ENCODE peak calls at places on chromosome 16, in five cellular contexts. One of them, this sample, is unnamed.

GRCh38 chr16:82900611-82901010 is 273.8 kb downstream of the CDH13 start:
- DNase-seq in kidney epithelial cell: no peak
- DNase-seq in CD8-positive, alpha-beta T cell: no peak
- DNase-seq in pancreas: no peak
- DNase-seq in fibroblast of lung: peak; percentile 17
- DNase-seq in this sample: no peak

GRCh38 chr16:8958344-8958808 is 5.3 kb downstream of the USP7 start:
- DNase-seq in kidney epithelial cell: no peak
- DNase-seq in CD8-positive, alpha-beta T cell: peak; percentile 17
- DNase-seq in pancreas: no peak
- DNase-seq in fibroblast of lung: peak; percentile 75
- DNase-seq in this sample: peak; percentile 39

GRCh38 chr16:87956771-87957279 is 5.6 kb downstream of the BANP start:
- DNase-seq in kidney epithelial cell: no peak
- DNase-seq in CD8-positive, alpha-beta T cell: no peak
- DNase-seq in pancreas: no peak
- DNase-seq in fibroblast of lung: peak; percentile 66
- DNase-seq in this sample: no peak

GRCh38 chr16:66740010-66740409 is 11.4 kb downstream of the DYNC1LI2 start:
- DNase-seq in kidney epithelial cell: no peak
- DNase-seq in CD8-positive, alpha-beta T cell: peak; percentile 35
- DNase-seq in pancreas: no peak
- DNase-seq in fibroblast of lung: no peak
- DNase-seq in this sample: no peak

GRCh38 chr16:86019446-86020047 is 120.6 kb downstream of the IRF8 start:
- DNase-seq in kidney epithelial cell: no peak
- DNase-seq in CD8-positive, alpha-beta T cell: no peak
- DNase-seq in pancreas: no peak
- DNase-seq in fibroblast of lung: no peak
- DNase-seq in this sample: no peak

GRCh38 chr16:12819126-12820117 is 15.7 kb upstream of the CPPED1 start:
- DNase-seq in kidney epithelial cell: no peak
- DNase-seq in CD8-positive, alpha-beta T cell: peak; percentile 76
- DNase-seq in pancreas: peak; percentile 76
- DNase-seq in fibroblast of lung: peak; percentile 20
- DNase-seq in this sample: no peak

GRCh38 chr16:11799509-11800384 is 2.7 kb upstream of the ZC3H7A start:
- DNase-seq in kidney epithelial cell: no peak
- DNase-seq in CD8-positive, alpha-beta T cell: no peak
- DNase-seq in pancreas: peak; percentile 21
- DNase-seq in fibroblast of lung: no peak
- DNase-seq in this sample: no peak

GRCh38 chr16:86899757-86900156 is 321.4 kb downstream of the FOXL1 start:
- DNase-seq in kidney epithelial cell: no peak
- DNase-seq in CD8-positive, alpha-beta T cell: no peak
- DNase-seq in pancreas: no peak
- DNase-seq in fibroblast of lung: peak; percentile 74
- DNase-seq in this sample: no peak

GRCh38 chr16:80691111-80691761 is 113.2 kb downstream of the CDYL2 start:
- DNase-seq in kidney epithelial cell: no peak
- DNase-seq in CD8-positive, alpha-beta T cell: no peak
- DNase-seq in pancreas: no peak
- DNase-seq in fibroblast of lung: peak; percentile 44
- DNase-seq in this sample: no peak

GRCh38 chr16:78385406-78385805 is 286.0 kb downstream of the WWOX start:
- DNase-seq in kidney epithelial cell: no peak
- DNase-seq in CD8-positive, alpha-beta T cell: no peak
- DNase-seq in pancreas: no peak
- DNase-seq in fibroblast of lung: no peak
- DNase-seq in this sample: no peak

GRCh38 chr16:20931066-20931465 is 30.5 kb downstream of the LYRM1 start:
- DNase-seq in kidney epithelial cell: no peak
- DNase-seq in CD8-positive, alpha-beta T cell: no peak
- DNase-seq in pancreas: no peak
- DNase-seq in fibroblast of lung: peak; percentile 54
- DNase-seq in this sample: no peak

GRCh38 chr16:35195173-35195863 is 1735.9 kb downstream of the TP53TG3F start:
- DNase-seq in kidney epithelial cell: no peak
- DNase-seq in CD8-positive, alpha-beta T cell: no peak
- DNase-seq in pancreas: no peak
- DNase-seq in fibroblast of lung: no peak
- DNase-seq in this sample: no peak

GRCh38 chr16:87924041-87924851 is 12.1 kb downstream of the CA5A start:
- DNase-seq in kidney epithelial cell: peak; percentile 45
- DNase-seq in CD8-positive, alpha-beta T cell: no peak
- DNase-seq in pancreas: no peak
- DNase-seq in fibroblast of lung: no peak
- DNase-seq in this sample: no peak

GRCh38 chr16:61887903-61888302 is 148.3 kb downstream of the CDH8 start:
- DNase-seq in kidney epithelial cell: peak; percentile 5
- DNase-seq in CD8-positive, alpha-beta T cell: no peak
- DNase-seq in pancreas: no peak
- DNase-seq in fibroblast of lung: peak; percentile 74
- DNase-seq in this sample: no peak

GRCh38 chr16:57383276-57384247 is 11.3 kb downstream of the CX3CL1 start:
- DNase-seq in kidney epithelial cell: no peak
- DNase-seq in CD8-positive, alpha-beta T cell: no peak
- DNase-seq in pancreas: no peak
- DNase-seq in fibroblast of lung: peak; percentile 77
- DNase-seq in this sample: no peak

GRCh38 chr16:72859581-72859980 is 188.3 kb downstream of the ZFHX3 start:
- DNase-seq in kidney epithelial cell: no peak
- DNase-seq in CD8-positive, alpha-beta T cell: no peak
- DNase-seq in pancreas: no peak
- DNase-seq in fibroblast of lung: no peak
- DNase-seq in this sample: no peak

GRCh38 chr16:87461466-87461975 is 31.3 kb downstream of the ZCCHC14 start:
- DNase-seq in kidney epithelial cell: peak; percentile 82
- DNase-seq in CD8-positive, alpha-beta T cell: no peak
- DNase-seq in pancreas: peak; percentile 88
- DNase-seq in fibroblast of lung: peak; percentile 33
- DNase-seq in this sample: no peak

GRCh38 chr16:30124985-30125379 is 2.0 kb upstream of the MAPK3 start:
- DNase-seq in kidney epithelial cell: no peak
- DNase-seq in CD8-positive, alpha-beta T cell: no peak
- DNase-seq in pancreas: no peak
- DNase-seq in fibroblast of lung: no peak
- DNase-seq in this sample: no peak

GRCh38 chr16:73125860-73126259 is 77.9 kb upstream of the ZFHX3 start:
- DNase-seq in kidney epithelial cell: no peak
- DNase-seq in CD8-positive, alpha-beta T cell: no peak
- DNase-seq in pancreas: no peak
- DNase-seq in fibroblast of lung: peak; percentile 71
- DNase-seq in this sample: peak; percentile 31

GRCh38 chr16:72945611-72946010 is 102.3 kb downstream of the ZFHX3 start:
- DNase-seq in kidney epithelial cell: no peak
- DNase-seq in CD8-positive, alpha-beta T cell: no peak
- DNase-seq in pancreas: no peak
- DNase-seq in fibroblast of lung: no peak
- DNase-seq in this sample: no peak

GRCh38 chr16:3745751-3746355 is 28.5 kb upstream of the TRAP1 start:
- DNase-seq in kidney epithelial cell: no peak
- DNase-seq in CD8-positive, alpha-beta T cell: no peak
- DNase-seq in pancreas: no peak
- DNase-seq in fibroblast of lung: peak; percentile 80
- DNase-seq in this sample: no peak

GRCh38 chr16:80924372-80924978 is 82.2 kb downstream of the CMC2 start:
- DNase-seq in kidney epithelial cell: no peak
- DNase-seq in CD8-positive, alpha-beta T cell: peak; percentile 25
- DNase-seq in pancreas: peak; percentile 73
- DNase-seq in fibroblast of lung: peak; percentile 34
- DNase-seq in this sample: no peak

GRCh38 chr16:86050591-86051375 is 151.8 kb downstream of the IRF8 start:
- DNase-seq in kidney epithelial cell: no peak
- DNase-seq in CD8-positive, alpha-beta T cell: no peak
- DNase-seq in pancreas: peak; percentile 19
- DNase-seq in fibroblast of lung: no peak
- DNase-seq in this sample: no peak

GRCh38 chr16:51982715-51983680 is 563.9 kb downstream of the TOX3 start:
- DNase-seq in kidney epithelial cell: peak; percentile 26
- DNase-seq in CD8-positive, alpha-beta T cell: no peak
- DNase-seq in pancreas: no peak
- DNase-seq in fibroblast of lung: peak; percentile 56
- DNase-seq in this sample: no peak

GRCh38 chr16:4176794-4177438 is 60.7 kb upstream of the ADCY9 start:
- DNase-seq in kidney epithelial cell: peak; percentile 29
- DNase-seq in CD8-positive, alpha-beta T cell: no peak
- DNase-seq in pancreas: no peak
- DNase-seq in fibroblast of lung: peak; percentile 70
- DNase-seq in this sample: no peak

GRCh38 chr16:58299757-58300349 is 5.0 kb upstream of the PRSS54 start:
- DNase-seq in kidney epithelial cell: no peak
- DNase-seq in CD8-positive, alpha-beta T cell: peak; percentile 11
- DNase-seq in pancreas: no peak
- DNase-seq in fibroblast of lung: peak; percentile 1
- DNase-seq in this sample: no peak

GRCh38 chr16:77037696-77038347 is 153.2 kb upstream of the MON1B start:
- DNase-seq in kidney epithelial cell: no peak
- DNase-seq in CD8-positive, alpha-beta T cell: no peak
- DNase-seq in pancreas: no peak
- DNase-seq in fibroblast of lung: no peak
- DNase-seq in this sample: no peak

GRCh38 chr16:77041468-77041867 is 149.5 kb upstream of the MON1B start:
- DNase-seq in kidney epithelial cell: no peak
- DNase-seq in CD8-positive, alpha-beta T cell: no peak
- DNase-seq in pancreas: no peak
- DNase-seq in fibroblast of lung: no peak
- DNase-seq in this sample: no peak

GRCh38 chr16:77043076-77043475 is 147.9 kb upstream of the MON1B start:
- DNase-seq in kidney epithelial cell: no peak
- DNase-seq in CD8-positive, alpha-beta T cell: no peak
- DNase-seq in pancreas: no peak
- DNase-seq in fibroblast of lung: peak; percentile 6
- DNase-seq in this sample: no peak
- TF ChIP-seq CTCF in kidney epithelial cell: peak; percentile 53
- TF ChIP-seq CTCF in CD8-positive, alpha-beta T cell: no peak
- TF ChIP-seq CTCF in pancreas: no peak
- TF ChIP-seq CTCF in fibroblast of lung: no peak
- TF ChIP-seq CTCF in this sample: no peak

GRCh38 chr16:88968589-88969280 is 8.3 kb downstream of the CBFA2T3 start:
- DNase-seq in kidney epithelial cell: no peak
- DNase-seq in CD8-positive, alpha-beta T cell: no peak
- DNase-seq in pancreas: no peak
- DNase-seq in fibroblast of lung: no peak
- DNase-seq in this sample: no peak

GRCh38 chr16:88970095-88970494 is 6.9 kb downstream of the CBFA2T3 start:
- DNase-seq in kidney epithelial cell: no peak
- DNase-seq in CD8-positive, alpha-beta T cell: no peak
- DNase-seq in pancreas: no peak
- DNase-seq in fibroblast of lung: no peak
- DNase-seq in this sample: no peak

GRCh38 chr16:88967800-88968588 is 9.0 kb downstream of the CBFA2T3 start:
- DNase-seq in kidney epithelial cell: no peak
- DNase-seq in CD8-positive, alpha-beta T cell: no peak
- DNase-seq in pancreas: no peak
- DNase-seq in fibroblast of lung: no peak
- DNase-seq in this sample: no peak

GRCh38 chr16:88970539-88971065 is 6.4 kb downstream of the CBFA2T3 start:
- DNase-seq in kidney epithelial cell: no peak
- DNase-seq in CD8-positive, alpha-beta T cell: no peak
- DNase-seq in pancreas: no peak
- DNase-seq in fibroblast of lung: no peak
- DNase-seq in this sample: no peak

GRCh38 chr16:88969361-88969831 is 7.6 kb downstream of the CBFA2T3 start:
- DNase-seq in kidney epithelial cell: no peak
- DNase-seq in CD8-positive, alpha-beta T cell: no peak
- DNase-seq in pancreas: no peak
- DNase-seq in fibroblast of lung: no peak
- DNase-seq in this sample: no peak
- H3K4me3 ChIP-seq in kidney epithelial cell: no peak overlapping the region
- H3K4me3 ChIP-seq in CD8-positive, alpha-beta T cell: no peak overlapping the region
- H3K4me3 ChIP-seq in pancreas: no peak overlapping the region
- H3K4me3 ChIP-seq in fibroblast of lung: no peak overlapping the region
- H3K4me3 ChIP-seq in this sample: no peak overlapping the region

GRCh38 chr16:68685685-68686478 is 40.8 kb downstream of the CDH3 start:
- DNase-seq in kidney epithelial cell: no peak
- DNase-seq in CD8-positive, alpha-beta T cell: no peak
- DNase-seq in pancreas: no peak
- DNase-seq in fibroblast of lung: no peak
- DNase-seq in this sample: no peak
- H3K36me3 ChIP-seq in kidney epithelial cell: peaks cover 1% of the 10 kb centered on the region
- H3K36me3 ChIP-seq in CD8-positive, alpha-beta T cell: no peaks in the 10 kb centered on the region
- H3K36me3 ChIP-seq in pancreas: no peaks in the 10 kb centered on the region
- H3K36me3 ChIP-seq in fibroblast of lung: no peaks in the 10 kb centered on the region
- H3K36me3 ChIP-seq in this sample: no peaks in the 10 kb centered on the region

DNA sequence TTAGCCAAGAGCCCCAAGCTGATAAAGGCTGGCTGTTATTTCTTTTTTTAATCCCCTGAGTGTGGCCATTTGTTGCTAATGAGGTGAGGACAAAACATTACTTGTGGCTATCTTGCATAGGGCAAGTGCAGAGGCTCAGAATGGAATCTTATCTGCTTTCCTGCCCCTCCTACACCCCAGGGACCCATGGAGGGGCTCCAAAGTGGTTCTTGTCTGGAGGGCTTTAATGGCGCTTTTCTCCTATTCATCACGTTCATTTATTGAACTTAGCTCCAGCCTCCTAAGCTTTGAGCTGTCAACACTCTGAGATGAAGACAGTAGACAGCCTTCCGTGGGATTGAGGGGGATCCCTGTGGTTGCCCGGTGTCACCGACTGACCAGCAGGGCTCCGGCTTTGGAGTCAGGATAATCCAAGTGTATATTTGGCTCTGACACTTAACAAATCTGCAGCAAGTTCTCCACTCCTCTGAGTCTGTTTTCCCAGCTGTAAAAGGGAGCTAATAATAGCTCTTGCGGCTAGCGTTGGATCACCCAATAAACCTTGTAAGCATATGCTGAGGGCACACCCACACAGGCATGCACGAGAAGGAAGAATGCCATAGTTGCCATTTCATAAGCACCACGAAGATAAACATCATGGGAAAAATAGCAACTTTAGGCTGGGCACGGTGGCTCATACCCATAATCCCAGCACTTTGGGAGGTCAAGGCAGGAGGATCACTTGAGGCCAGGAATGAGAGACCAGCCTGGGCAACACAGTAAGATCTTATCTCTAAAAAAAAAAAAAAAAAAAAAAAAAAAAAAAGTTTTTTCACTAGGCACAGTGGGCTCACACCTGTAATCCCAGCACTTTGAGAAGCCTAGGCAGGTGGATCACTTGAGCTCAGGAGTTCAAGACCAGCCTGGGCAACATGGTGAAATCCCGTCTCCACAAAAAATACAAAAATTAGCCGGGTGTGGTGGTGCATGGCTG is 44.8 kb downstream of the MYH11 start:
- DNase-seq in kidney epithelial cell: peak; percentile 38
- DNase-seq in CD8-positive, alpha-beta T cell: no peak
- DNase-seq in pancreas: no peak
- DNase-seq in fibroblast of lung: peak; percentile 94
- DNase-seq in this sample: peak; percentile 98
- TF ChIP-seq CTCF in kidney epithelial cell: no peak
- TF ChIP-seq CTCF in CD8-positive, alpha-beta T cell: no peak
- TF ChIP-seq CTCF in pancreas: no peak
- TF ChIP-seq CTCF in fibroblast of lung: no peak
- TF ChIP-seq CTCF in this sample: peak; percentile 35

DNA sequence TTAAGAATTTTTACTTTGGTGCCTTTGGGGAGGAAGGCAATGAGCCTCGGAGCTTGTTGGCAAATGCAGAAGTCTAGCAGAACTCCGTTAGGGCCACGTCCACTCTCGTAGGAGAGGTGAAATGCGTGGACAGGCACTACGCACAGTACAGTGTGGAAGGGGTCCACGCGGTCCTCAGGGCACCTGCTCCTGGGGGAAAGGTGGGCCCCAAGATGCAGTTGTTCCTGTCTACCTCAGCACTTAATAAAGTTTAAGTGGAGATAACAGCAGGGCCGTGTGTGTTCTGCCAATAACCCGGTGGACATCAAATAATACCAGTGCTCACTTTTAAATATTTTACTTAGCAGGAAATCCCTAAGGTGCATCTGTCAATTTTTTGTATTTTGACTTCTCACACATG is 1.8 kb downstream of the RAB11FIP3 start:
- DNase-seq in kidney epithelial cell: no peak
- DNase-seq in CD8-positive, alpha-beta T cell: no peak
- DNase-seq in pancreas: no peak
- DNase-seq in fibroblast of lung: no peak
- DNase-seq in this sample: no peak
- H3K4me3 ChIP-seq in kidney epithelial cell: peak overlapping the region; percentile 61
- H3K4me3 ChIP-seq in CD8-positive, alpha-beta T cell: peak overlapping the region; percentile 54
- H3K4me3 ChIP-seq in pancreas: peak overlapping the region; percentile 81
- H3K4me3 ChIP-seq in fibroblast of lung: peak overlapping the region; percentile 82
- H3K4me3 ChIP-seq in this sample: peak overlapping the region; percentile 87